ENCODE peak calls at places on chromosomes 7 and 10, in eight cellular contexts. P is adipocyte, J is PC-3, F is mammary epithelial cell, O is endothelial cell of umbilical vein, T is neural progenitor cell, H is NT2/D1, E is GM23248. I is an unnamed sample. For H3K4me1 and H3K9me3, the result is how much of the 10 kb centered on the place peaks cover.

GRCh38 chr7:148714498-148714897 is 15.8 kb downstream of the CUL1 start:
- DNase-seq in P (no peak), J (no peak), F (no peak), O (no peak), T (no peak), H (no peak), E (no peak), I (no peak)

GRCh38 chr10:22666287-22667092 is 47.9 kb downstream of the PIP4K2A start:
- DNase-seq in P (no peak), J (no peak), F (no peak), O (no peak), T (no peak), H (no peak), E (no peak), I (no peak)

GRCh38 chr10:63430091-63430998 is 35.4 kb downstream of the JMJD1C start:
- DNase-seq in P (peak), J (peak), F (peak), O (peak), T (no peak), H (no peak), E (peak), I (no peak)

GRCh38 chr7:140674356-140674800 is 1.6 kb downstream of the ADCK2 start:
- DNase-seq in P (no peak), J (peak), F (no peak), O (no peak), T (no peak), H (no peak), E (no peak), I (peak)

GRCh38 chr10:32225976-32226375 is 121.0 kb downstream of the EPC1 start:
- DNase-seq in P (peak), J (no peak), F (no peak), O (no peak), T (no peak), H (no peak), E (no peak), I (no peak)

GRCh38 chr7:35993663-35994622 is 159.1 kb upstream of the EEPD1 start:
- DNase-seq in P (peak), J (peak), F (peak), O (no peak), T (peak), H (no peak), E (peak), I (no peak)

GRCh38 chr7:7257899-7258692 is 75.8 kb downstream of the C1GALT1 start:
- DNase-seq in P (peak), J (peak), F (no peak), O (no peak), T (no peak), H (no peak), E (no peak), I (peak)

GRCh38 chr10:5089869-5090268 is 4.3 kb upstream of the AKR1C3 start:
- DNase-seq in P (no peak), J (peak), F (peak), O (peak), T (peak), H (no peak), E (peak), I (peak)

GRCh38 chr7:100475549-100475948 is 3.5 kb downstream of the TSC22D4 start:
- DNase-seq in P (no peak), J (no peak), F (no peak), O (no peak), T (no peak), H (no peak), E (no peak), I (no peak)

GRCh38 chr10:106224676-106225075 is 939.8 kb downstream of the SORCS1 start:
- DNase-seq in P (peak), J (peak), F (peak), O (no peak), T (no peak), H (no peak), E (peak), I (no peak)

GRCh38 chr7:137337902-137338301 is 5.6 kb downstream of the PTN start:
- DNase-seq in P (no peak), J (peak), F (no peak), O (no peak), T (no peak), H (no peak), E (no peak), I (peak)

GRCh38 chr7:97565665-97566064 is 166.2 kb upstream of the TAC1 start:
- DNase-seq in P (no peak), J (no peak), F (no peak), O (no peak), T (no peak), H (no peak), E (no peak), I (no peak)

GRCh38 chr10:131313377-131313776 is 1.9 kb upstream of the TCERG1L start:
- DNase-seq in P (no peak), J (no peak), F (no peak), O (no peak), T (no peak), H (no peak), E (no peak), I (no peak)

GRCh38 chr10:131310054-131310903 is 1.2 kb downstream of the TCERG1L start:
- DNase-seq in P (peak), J (peak), F (no peak), O (no peak), T (no peak), H (no peak), E (peak), I (peak)

GRCh38 chr10:131312261-131312801 is 810 bp upstream of the TCERG1L start:
- DNase-seq in P (no peak), J (no peak), F (no peak), O (no peak), T (peak), H (peak), E (no peak), I (no peak)

GRCh38 chr10:131310904-131311660 is 439 bp downstream of the TCERG1L start:
- DNase-seq in P (no peak), J (no peak), F (no peak), O (no peak), T (peak), H (no peak), E (peak), I (no peak)

GRCh38 chr10:131311661-131312260 is at the start of gene TCERG1L:
- DNase-seq in P (no peak), J (no peak), F (no peak), O (no peak), T (peak), H (no peak), E (no peak), I (no peak)
- H3K4me1 ChIP-seq in P (under half), J (under half), F (under half), O (under half), T (under half), H (under half), E (under half), I (under half)

GRCh38 chr7:64101943-64102655 is 56.9 kb downstream of the ZNF727 start:
- DNase-seq in P (no peak), J (no peak), F (no peak), O (no peak), T (no peak), H (no peak), E (no peak), I (no peak)
- H3K9me3 ChIP-seq in P (under half), J (under half), F (under half), O (under half), T (under half), H (under half), E (under half), I (under half)

GRCh38 chr10:71316081-71316785 is 2.8 kb upstream of the SLC29A3 start:
- DNase-seq in P (peak), J (no peak), F (no peak), O (peak), T (no peak), H (no peak), E (peak), I (no peak)

GRCh38 chr10:71316786-71317160 is 2.3 kb upstream of the SLC29A3 start:
- DNase-seq in P (no peak), J (no peak), F (no peak), O (no peak), T (peak), H (no peak), E (no peak), I (no peak)

GRCh38 chr10:71312840-71313789 is 5.9 kb upstream of the SLC29A3 start:
- DNase-seq in P (peak), J (no peak), F (no peak), O (no peak), T (no peak), H (no peak), E (peak), I (no peak)

GRCh38 chr10:71314028-71314693 is 4.9 kb upstream of the SLC29A3 start:
- DNase-seq in P (peak), J (peak), F (no peak), O (peak), T (peak), H (peak), E (peak), I (peak)

DNA sequence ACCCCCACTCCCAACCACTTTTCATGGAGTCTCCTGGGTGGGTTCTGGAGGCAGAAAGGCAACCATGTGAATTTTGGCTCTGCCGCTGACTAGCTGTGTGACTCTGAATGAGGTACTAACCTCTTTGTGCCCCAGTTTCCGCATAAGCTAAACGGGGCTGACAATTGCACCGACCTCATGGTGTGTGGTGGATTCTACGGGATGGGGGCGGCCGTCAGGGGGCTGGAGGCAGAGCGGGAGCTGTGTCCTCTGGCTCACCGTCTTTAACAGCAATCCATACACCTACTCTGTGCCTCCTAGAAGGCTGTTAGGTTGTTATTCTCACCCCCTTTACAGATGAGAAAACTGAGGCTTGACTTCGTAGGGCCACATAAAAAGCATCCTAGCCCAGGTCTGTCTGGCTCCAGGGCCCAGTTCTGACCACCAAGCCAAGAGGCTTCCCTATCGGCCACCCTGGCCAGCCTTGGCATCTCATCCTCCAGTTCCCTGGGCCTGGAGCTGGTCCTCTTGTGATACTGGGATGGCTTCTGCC is 4.3 kb upstream of the SLC29A3 start:
- DNase-seq in P (no peak), J (no peak), F (no peak), O (no peak), T (no peak), H (no peak), E (no peak), I (no peak)
- H3K9ac ChIP-seq in P (peak), J (no peak), F (no peak), O (no peak), T (no peak), H (no peak), E (no peak), I (no peak)

GRCh38 chr7:16070806-16071205 is 350.5 kb downstream of the CRPPA start:
- DNase-seq in P (no peak), J (no peak), F (no peak), O (no peak), T (no peak), H (no peak), E (no peak), I (no peak)
- H3K4me1 ChIP-seq in P (under half), J (under half), F (under half), O (under half), T (under half), H (under half), E (under half), I (under half)

DNA sequence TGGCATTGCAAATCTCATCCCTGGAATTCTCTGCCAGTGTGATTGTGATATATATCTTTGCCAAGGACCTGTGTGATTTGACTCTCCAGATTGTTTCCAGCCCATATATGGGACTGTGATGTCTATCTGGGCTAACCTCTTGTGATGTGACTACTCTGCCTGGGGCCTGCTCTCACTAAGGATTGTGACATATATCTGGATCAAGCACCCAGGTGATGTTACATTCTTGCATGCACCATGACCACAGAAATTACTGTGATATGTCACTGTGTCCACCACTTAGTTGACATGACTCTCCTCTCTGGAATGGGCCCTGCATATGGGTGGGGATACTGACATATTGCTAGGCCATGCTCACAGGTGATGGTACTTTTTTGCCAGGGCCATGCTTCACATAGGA is 86.6 kb downstream of the ZNF736 start:
- DNase-seq in P (no peak), J (no peak), F (no peak), O (no peak), T (no peak), H (no peak), E (no peak), I (no peak)
- H3K9me3 ChIP-seq in P (under half), J (under half), F (under half), O (under half), T (under half), H (under half), E (under half), I (under half)

GRCh38 chr7:44735403-44736165 is 13.1 kb upstream of the ZMIZ2 start:
- DNase-seq in P (peak), J (peak), F (peak), O (peak), T (no peak), H (no peak), E (peak), I (no peak)
- H3K9ac ChIP-seq in P (peak), J (peak), F (peak), O (peak), T (no peak), H (no peak), E (peak), I (no peak)

GRCh38 chr7:1533255-1533568 is 2.7 kb downstream of the MAFK start:
- DNase-seq in P (no peak), J (no peak), F (no peak), O (no peak), T (no peak), H (no peak), E (peak), I (no peak)
- H3K4me1 ChIP-seq in P (under half), J (under half), F (under half), O (half or more), T (under half), H (half or more), E (under half), I (under half)

GRCh38 chr10:108808228-108808627 is 1115.1 kb downstream of the XPNPEP1 start:
- DNase-seq in P (no peak), J (no peak), F (no peak), O (no peak), T (no peak), H (no peak), E (no peak), I (no peak)
- H3K9me3 ChIP-seq in P (under half), J (under half), F (under half), O (under half), T (under half), H (under half), E (under half), I (under half)